ENCODE peak calls at places on chromosomes 5 and 9, in four cellular contexts. L is AG09309, O is lower leg skin, P is fibroblast of pulmonary artery. M is an unnamed sample.
A peak's percentile ranks its signal among the peaks of the same experiment; 100 is the strongest.

GRCh38 chr5:65305913-65306312 is 175.8 kb downstream of the ADAMTS6 start:
- DNase-seq in P (peak; percentile 13), O (no peak), L (no peak), M (no peak)

GRCh38 chr5:57575839-57576238 is 93.2 kb upstream of the ACTBL2 start:
- DNase-seq in L (no peak), O (no peak), P (no peak), M (no peak)

GRCh38 chr9:129280236-129281231 is 102.5 kb upstream of the IER5L start:
- DNase-seq in O (peak; percentile 73), L (no peak), P (no peak), M (peak; percentile 7)

GRCh38 chr5:151155149-151155776 is 2.3 kb downstream of the ANXA6 start:
- DNase-seq in L (no peak), O (no peak), P (no peak), M (no peak)

GRCh38 chr9:81622471-81623245 is 66.7 kb downstream of the TLE1 start:
- DNase-seq in O (peak; percentile 20), P (no peak), L (no peak), M (no peak)

GRCh38 chr9:127567119-127567897 is 44.8 kb upstream of the STXBP1 start:
- DNase-seq in P (peak; percentile 48), O (no peak), L (no peak), M (no peak)

GRCh38 chr9:98775831-98776441 is 20.4 kb downstream of the ANKS6 start:
- DNase-seq in O (no peak), L (peak; percentile 17), P (peak; percentile 83), M (peak; percentile 74)

GRCh38 chr9:114396558-114397218 is 8.9 kb upstream of the AKNA start:
- DNase-seq in L (peak; percentile 87), P (peak; percentile 71), O (no peak), M (no peak)

GRCh38 chr9:128895556-128895955 is 13.6 kb downstream of the LRRC8A start:
- DNase-seq in P (no peak), O (no peak), L (no peak), M (no peak)

GRCh38 chr5:107670028-107670926 is 460 bp downstream of the EFNA5 start:
- DNase-seq in O (peak; percentile 86), P (peak; percentile 34), L (no peak), M (no peak)

GRCh38 chr9:99563364-99563763 is 258.3 kb upstream of the NR4A3 start:
- DNase-seq in L (no peak), P (no peak), O (no peak), M (no peak)

GRCh38 chr5:982377-983237 is 26.0 kb upstream of the NKD2 start:
- DNase-seq in P (no peak), O (no peak), L (no peak), M (no peak)

GRCh38 chr9:24245988-24246387 is 299.7 kb downstream of the IZUMO3 start:
- DNase-seq in P (peak; percentile 21), L (no peak), O (no peak), M (no peak)

GRCh38 chr9:113593682-113594281 is 130.3 kb downstream of the RGS3 start:
- DNase-seq in P (peak; percentile 98), L (peak; percentile 95), O (peak; percentile 95), M (no peak)

GRCh38 chr9:72880821-72881220 is 72.0 kb downstream of the ALDH1A1 start:
- DNase-seq in L (no peak), O (no peak), P (no peak), M (no peak)

GRCh38 chr9:113879906-113880305 is 3.8 kb downstream of the ZNF618 start:
- DNase-seq in O (no peak), L (no peak), P (peak; percentile 91), M (no peak)

GRCh38 chr5:107808671-107809137 is 138.0 kb upstream of the EFNA5 start:
- DNase-seq in O (no peak), L (no peak), P (no peak), M (no peak)

GRCh38 chr5:43616535-43616934 is 13.6 kb downstream of the NNT start:
- DNase-seq in P (peak; percentile 72), O (no peak), L (no peak), M (no peak)

GRCh38 chr9:126548312-126548711 is 65.4 kb upstream of the LMX1B start:
- DNase-seq in O (peak; percentile 75), P (no peak), L (no peak), M (no peak)

GRCh38 chr5:53429706-53430105 is 50.7 kb upstream of the FST start:
- DNase-seq in O (no peak), P (no peak), L (no peak), M (no peak)

GRCh38 chr9:88738708-88739107 is 203.7 kb downstream of the NXNL2 start:
- DNase-seq in P (peak; percentile 34), L (peak; percentile 86), O (no peak), M (no peak)

GRCh38 chr9:61666310-61666709 is 476.5 kb downstream of the SPATA31A7 start:
- DNase-seq in O (peak; percentile 56), P (no peak), L (no peak), M (no peak)

GRCh38 chr5:135887881-135888614 is 7.6 kb downstream of the IL9 start:
- DNase-seq in P (peak; percentile 52), O (no peak), L (no peak), M (no peak)

GRCh38 chr9:79929285-79929684 is 357.5 kb downstream of the TLE4 start:
- DNase-seq in L (no peak), P (no peak), O (no peak), M (no peak)

GRCh38 chr5:178291969-178292825 is 59.6 kb upstream of the PHYKPL start:
- DNase-seq in O (no peak), L (no peak), P (no peak), M (no peak)

GRCh38 chr5:116453920-116454319 is 120.7 kb downstream of the SEMA6A start:
- DNase-seq in P (no peak), O (no peak), L (no peak), M (no peak)

GRCh38 chr9:81522721-81523551 is 166.4 kb downstream of the TLE1 start:
- DNase-seq in P (peak; percentile 80), O (no peak), L (peak; percentile 35), M (peak; percentile 48)

GRCh38 chr5:154707641-154708040 is 47.5 kb upstream of the LARP1 start:
- DNase-seq in L (no peak), P (no peak), O (no peak), M (no peak)

GRCh38 chr5:169223595-169223953 is 77.4 kb downstream of the SLIT3 start:
- DNase-seq in L (peak; percentile 20), P (peak; percentile 26), O (no peak), M (no peak)

GRCh38 chr5:141192110-141192725 is at the start of gene PCDHB10:
- DNase-seq in O (no peak), L (no peak), P (peak; percentile 13), M (peak; percentile 66)

GRCh38 chr9:4604678-4605095 is 57.4 kb upstream of the PLPP6 start:
- DNase-seq in L (no peak), O (peak; percentile 87), P (peak; percentile 73), M (peak; percentile 51)
- TF ChIP-seq CTCF in L (peak; percentile 58), O (no peak), P (peak; percentile 62), M (peak; percentile 72)

GRCh38 chr5:32174011-32174866 is at the start of gene GOLPH3:
- DNase-seq in O (peak; percentile 98), P (peak; percentile 86), L (peak; percentile 42), M (peak; percentile 75)
- TF ChIP-seq CTCF in O (no peak), P (no peak), L (no peak), M (no peak)

GRCh38 chr5:133289686-133290367 is 238.0 kb downstream of the HSPA4 start:
- DNase-seq in L (no peak), P (no peak), O (no peak), M (no peak)

GRCh38 chr5:133284306-133284705 is 232.5 kb downstream of the HSPA4 start:
- DNase-seq in P (no peak), L (no peak), O (no peak), M (no peak)

GRCh38 chr5:133286483-133286882 is 234.7 kb downstream of the HSPA4 start:
- DNase-seq in L (no peak), O (no peak), P (no peak), M (no peak)

GRCh38 chr5:133285583-133286021 is 233.8 kb downstream of the HSPA4 start:
- DNase-seq in P (peak; percentile 18), L (no peak), O (no peak), M (no peak)

GRCh38 chr5:133287500-133287899 is 235.7 kb downstream of the HSPA4 start:
- DNase-seq in P (peak; percentile 47), O (no peak), L (no peak), M (peak; percentile 54)
- TF ChIP-seq CTCF in P (peak; percentile 50), O (no peak), L (peak; percentile 43), M (peak; percentile 13)

DNA sequence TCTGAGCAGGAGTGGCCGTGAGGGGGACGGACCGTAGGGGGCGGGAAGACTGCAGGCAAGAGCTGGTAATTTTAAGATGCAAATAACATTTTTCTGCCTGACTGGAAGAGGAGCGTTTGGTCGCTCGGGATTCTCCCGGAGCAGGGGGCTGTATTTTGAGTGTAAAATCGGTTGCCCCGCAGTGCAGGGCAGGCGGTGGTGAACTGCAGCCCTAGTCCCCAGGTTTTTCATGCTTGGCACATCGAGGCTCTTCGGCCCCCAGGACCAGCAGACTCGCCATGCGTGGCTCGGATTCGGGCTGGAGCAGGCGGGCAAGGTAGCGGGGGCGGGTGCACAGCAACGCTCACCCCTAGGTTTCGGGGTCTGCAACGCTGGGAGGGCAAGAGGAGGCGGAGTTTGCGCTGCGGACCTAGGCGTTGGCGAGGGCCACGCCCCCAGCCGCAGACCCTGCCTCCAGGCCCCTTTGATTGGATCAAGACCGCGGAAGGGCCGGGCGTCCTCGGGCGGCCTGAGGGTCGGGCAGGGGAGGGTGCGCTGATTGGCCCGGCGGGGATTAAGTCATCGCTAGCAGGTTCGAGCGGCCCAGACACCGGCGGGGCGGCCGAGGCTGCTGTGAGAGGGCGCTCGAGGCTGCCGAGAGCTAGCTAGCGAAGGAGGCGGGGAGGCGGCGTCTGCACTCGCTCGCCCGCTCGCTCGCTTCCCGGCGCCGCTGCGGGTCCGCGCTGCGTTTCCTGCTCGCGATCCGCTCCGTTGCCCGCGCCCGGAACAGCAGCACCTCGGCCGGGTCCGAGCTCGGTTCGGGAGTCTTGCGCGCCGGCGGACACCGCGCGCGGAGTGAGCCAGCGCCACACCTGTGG is at the start of gene ARHGAP26:
- DNase-seq in P (peak; percentile 95), O (peak; percentile 99), L (peak; percentile 74), M (peak; percentile 55)
- TF ChIP-seq CTCF in P (peak; percentile 8), O (no peak), L (peak; percentile 35), M (no peak)

DNA sequence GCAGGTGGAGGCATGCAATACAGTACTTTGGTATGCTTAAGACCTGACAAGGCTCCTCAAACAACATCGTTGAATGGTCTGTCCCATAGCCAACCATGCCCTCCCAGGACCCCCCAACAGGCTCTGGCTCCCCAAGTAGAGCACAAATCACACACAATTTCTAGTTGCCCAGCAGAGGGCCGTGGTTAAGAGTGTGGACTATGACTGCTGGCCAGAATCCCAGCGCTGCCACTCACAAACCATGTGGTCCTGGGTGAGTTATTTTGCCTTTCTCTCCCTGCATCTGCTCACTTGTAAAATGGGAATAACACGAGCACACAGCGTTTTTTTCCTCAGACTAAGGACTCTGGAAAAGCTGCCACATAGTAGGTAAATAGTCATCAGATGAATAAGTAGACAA is 6.5 kb downstream of the CKMT2 start:
- DNase-seq in O (no peak), P (no peak), L (no peak), M (no peak)
- TF ChIP-seq CTCF in O (no peak), P (no peak), L (peak; percentile 21), M (no peak)

DNA sequence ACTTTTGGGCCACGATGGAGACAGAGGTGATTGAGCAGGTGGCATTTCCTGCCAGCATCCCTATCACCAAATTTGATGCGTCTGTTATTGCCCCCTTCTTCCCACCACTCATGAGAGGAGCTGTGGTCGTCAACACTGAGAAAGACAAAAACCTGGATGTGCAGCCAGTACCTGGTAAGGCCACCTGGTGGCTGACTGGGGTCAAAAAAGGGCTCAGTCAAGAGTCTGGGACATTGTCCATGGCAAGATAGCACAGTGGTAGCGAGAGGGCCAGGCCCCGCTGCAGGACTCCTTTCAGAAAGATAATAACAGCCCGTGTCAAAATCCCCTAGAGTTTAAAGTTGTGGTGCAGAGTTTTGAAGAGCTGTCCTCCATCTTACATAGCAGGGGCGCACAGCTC is 40.8 kb downstream of the CSF1R start:
- DNase-seq in O (no peak), P (no peak), L (no peak), M (no peak)
- TF ChIP-seq CTCF in O (no peak), P (no peak), L (no peak), M (peak; percentile 7)